ENCODE peak calls at places on chromosomes 13 and 19, in six cellular contexts. D, V, G, C, Y and X are unnamed samples.

GRCh38 chr13:110179858-110180156 is 127.2 kb downstream of the COL4A1 start:
- DNase-seq in Y (no peak), C (no peak), V (no peak), G (no peak), D (no peak), X (no peak)

GRCh38 chr19:681029-681626 is 4.9 kb downstream of the FSTL3 start:
- DNase-seq in Y (peak), D (no peak), V (peak), G (no peak), C (peak), X (no peak)

GRCh38 chr13:46817081-46817480 is 20.1 kb upstream of the ESD start:
- DNase-seq in D (no peak), V (no peak), Y (no peak), G (peak), C (no peak), X (no peak)

GRCh38 chr19:21604351-21604926 is 99.0 kb downstream of the ZNF429 start:
- DNase-seq in D (no peak), C (no peak), G (peak), V (no peak), Y (no peak), X (peak)

GRCh38 chr19:16076958-16077611 is 790 bp downstream of the TPM4 start:
- DNase-seq in D (no peak), C (peak), V (peak), G (peak), Y (no peak), X (no peak)

GRCh38 chr19:23916991-23917390 is 2.3 kb downstream of the ZNF726 start:
- DNase-seq in V (no peak), D (peak), Y (no peak), C (no peak), G (peak), X (peak)

GRCh38 chr13:74794582-74794981 is 660.4 kb upstream of the KLF12 start:
- DNase-seq in V (no peak), G (peak), C (no peak), Y (no peak), D (no peak), X (no peak)

GRCh38 chr19:45455707-45456499 is 11.9 kb upstream of the FOSB start:
- DNase-seq in C (peak), D (peak), G (peak), V (peak), Y (peak), X (peak)

GRCh38 chr13:20137875-20138274 is 23.0 kb downstream of the GJA3 start:
- DNase-seq in C (no peak), V (no peak), G (no peak), Y (no peak), D (no peak), X (no peak)

GRCh38 chr13:20134732-20135131 is 26.1 kb downstream of the GJA3 start:
- DNase-seq in V (no peak), G (no peak), C (no peak), D (no peak), Y (no peak), X (no peak)

GRCh38 chr13:20141238-20142018 is 19.4 kb downstream of the GJA3 start:
- DNase-seq in C (no peak), G (no peak), D (no peak), Y (no peak), V (no peak), X (no peak)

GRCh38 chr13:20140487-20140886 is 20.4 kb downstream of the GJA3 start:
- DNase-seq in V (no peak), G (no peak), Y (no peak), D (no peak), C (no peak), X (no peak)

DNA sequence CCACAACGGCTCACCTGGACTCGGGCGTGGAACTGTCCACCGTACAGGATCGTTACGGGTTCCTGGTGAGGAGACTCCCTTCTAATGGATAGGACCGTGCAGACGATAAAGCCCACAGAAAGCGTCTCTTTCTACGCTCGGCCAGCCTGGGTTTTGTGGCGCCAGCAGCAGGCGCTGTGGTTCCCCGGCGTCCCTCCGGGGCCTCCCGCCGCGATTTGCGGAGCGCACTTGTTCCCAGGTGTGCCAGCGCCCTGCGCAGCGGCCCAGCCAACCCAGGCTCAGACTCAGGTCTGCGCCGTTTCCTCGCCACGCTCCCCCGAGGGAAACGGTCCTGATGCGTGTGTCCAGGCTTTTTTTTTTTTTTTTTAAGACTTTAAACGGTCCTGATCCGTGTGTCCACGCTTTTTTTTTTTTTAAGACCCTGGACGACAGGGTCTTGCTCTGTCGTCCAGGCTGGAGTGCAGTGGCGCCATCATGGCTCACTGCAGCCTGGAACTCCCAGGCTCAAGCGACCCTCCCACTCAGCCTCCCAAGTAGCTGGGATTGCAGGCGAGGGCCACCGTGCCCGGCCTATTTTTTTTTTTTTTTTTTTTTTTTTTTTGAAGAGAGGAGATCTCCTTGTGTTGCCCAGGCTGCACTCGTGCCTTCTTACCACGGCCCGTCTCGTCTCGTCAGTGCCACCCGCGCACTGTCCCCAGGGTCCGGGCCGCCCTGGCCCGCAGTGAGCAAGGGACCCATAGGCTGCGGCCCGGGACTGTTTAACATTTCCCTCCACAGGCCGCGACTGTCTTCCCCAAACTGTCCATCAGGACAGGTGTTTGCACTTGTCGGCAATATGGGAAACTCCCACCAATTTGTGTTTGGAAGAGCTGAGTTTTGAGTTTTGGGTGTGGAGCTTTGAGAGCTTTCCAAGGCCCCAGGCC is 23.8 kb downstream of the GJA3 start:
- DNase-seq in C (peak), G (peak), V (no peak), D (no peak), Y (no peak), X (no peak)
- TF ChIP-seq CTCF in C (no peak), G (peak), V (peak), D (peak), Y (no peak), X (peak)

GRCh38 chr13:50589651-50590054 is 253.8 kb downstream of the DLEU7 start:
- DNase-seq in D (peak), C (no peak), Y (no peak), V (no peak), G (peak), X (peak)

GRCh38 chr13:50587122-50587521 is 256.4 kb downstream of the DLEU7 start:
- DNase-seq in G (no peak), Y (no peak), V (no peak), C (no peak), D (no peak), X (no peak)

GRCh38 chr13:50588736-50589135 is 254.8 kb downstream of the DLEU7 start:
- DNase-seq in V (no peak), C (no peak), Y (no peak), G (no peak), D (no peak), X (no peak)

GRCh38 chr13:50587839-50588373 is 255.6 kb downstream of the DLEU7 start:
- DNase-seq in D (no peak), G (peak), C (no peak), Y (no peak), V (no peak), X (no peak)

DNA sequence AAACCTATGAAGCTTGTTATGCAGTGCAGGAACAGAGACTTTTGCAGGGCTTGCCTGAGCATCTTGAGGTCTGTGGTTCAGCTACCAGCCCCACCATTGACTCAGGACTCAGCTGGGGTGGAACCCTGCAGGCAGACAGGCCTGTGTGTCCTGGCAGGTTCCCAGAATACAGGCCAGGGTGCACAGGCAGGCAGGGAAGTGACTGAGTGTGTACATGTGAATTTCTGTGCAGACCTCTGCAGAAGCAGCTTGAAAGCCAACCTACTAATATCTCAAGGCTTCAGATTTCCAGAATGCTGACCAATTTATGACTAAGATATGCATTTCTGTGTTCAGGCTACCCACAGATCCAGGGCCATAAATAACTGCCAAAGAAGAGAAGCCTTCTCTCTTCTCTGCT is 254.4 kb downstream of the DLEU7 start:
- DNase-seq in Y (no peak), D (peak), V (no peak), C (no peak), G (peak), X (peak)
- TF ChIP-seq CTCF in Y (no peak), D (no peak), V (no peak), C (no peak), G (no peak), X (no peak)

GRCh38 chr13:31352467-31352866 is 152.7 kb downstream of the B3GLCT start:
- DNase-seq in D (no peak), Y (no peak), C (no peak), G (no peak), V (no peak), X (no peak)
- TF ChIP-seq CTCF in D (no peak), Y (no peak), C (no peak), G (no peak), V (no peak), X (no peak)

GRCh38 chr19:3065675-3066357 is 3.5 kb upstream of the TLE5 start:
- DNase-seq in V (no peak), G (no peak), Y (no peak), D (no peak), C (peak), X (no peak)
- TF ChIP-seq CTCF in V (no peak), G (no peak), Y (no peak), D (no peak), C (no peak), X (no peak)

DNA sequence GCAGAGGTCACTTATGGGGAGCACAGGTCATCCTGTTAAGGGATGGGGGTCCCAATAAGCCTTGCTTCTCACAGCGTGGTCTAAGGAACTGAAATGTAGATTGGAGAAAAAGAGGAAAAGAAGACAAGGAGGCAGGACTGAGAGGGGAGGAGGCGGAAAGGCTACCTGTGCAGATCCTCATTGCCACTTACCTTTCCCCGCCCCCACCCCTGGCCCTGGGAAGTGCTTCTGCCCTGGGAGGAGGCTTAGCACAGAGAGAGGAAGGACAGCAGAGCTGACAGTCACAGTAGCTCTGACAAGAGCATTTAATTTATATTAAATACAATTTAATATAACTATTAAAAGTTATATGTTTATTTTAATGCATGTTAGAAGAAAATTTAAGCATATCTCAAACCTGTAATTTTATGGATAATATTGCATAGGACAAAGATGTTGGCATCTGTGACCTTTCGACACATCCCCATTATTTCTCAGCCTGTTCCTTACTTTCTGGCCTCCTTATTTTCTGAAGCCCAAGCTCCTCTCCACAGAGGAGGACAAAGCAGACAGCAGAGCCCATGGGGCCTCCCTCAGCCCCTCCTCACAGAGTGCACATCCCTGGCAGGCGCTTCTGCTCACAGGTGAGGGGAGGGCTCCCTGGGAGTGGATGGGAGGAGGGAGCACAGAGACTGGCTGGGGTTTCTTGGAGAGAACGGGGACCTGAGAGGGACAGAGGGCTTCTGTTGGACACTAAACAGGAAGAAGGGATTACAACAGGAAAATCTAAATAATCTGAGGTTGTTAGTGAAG is 23.4 kb downstream of the CEACAM21 start:
- DNase-seq in V (no peak), Y (no peak), D (no peak), C (no peak), G (no peak), X (no peak)
- TF ChIP-seq CTCF in V (no peak), Y (no peak), D (no peak), C (no peak), G (no peak), X (no peak)

DNA sequence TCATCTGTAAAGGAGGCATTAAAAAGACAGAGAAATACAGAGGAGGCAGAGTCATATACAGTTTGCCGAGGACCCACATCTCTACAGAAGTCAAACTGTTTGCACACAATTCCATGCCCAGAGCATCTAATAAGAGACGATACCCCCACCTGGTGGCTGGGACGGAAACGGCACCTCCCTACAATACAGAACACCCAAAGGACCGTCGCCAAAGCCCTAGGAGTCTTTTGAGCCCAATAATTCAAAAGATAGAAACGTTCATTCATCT is 703 bp upstream of the PLEKHG2 start:
- DNase-seq in V (peak), D (peak), G (peak), C (peak), Y (peak), X (peak)
- TF ChIP-seq CTCF in V (peak), D (peak), G (peak), C (peak), Y (peak), X (peak)

DNA sequence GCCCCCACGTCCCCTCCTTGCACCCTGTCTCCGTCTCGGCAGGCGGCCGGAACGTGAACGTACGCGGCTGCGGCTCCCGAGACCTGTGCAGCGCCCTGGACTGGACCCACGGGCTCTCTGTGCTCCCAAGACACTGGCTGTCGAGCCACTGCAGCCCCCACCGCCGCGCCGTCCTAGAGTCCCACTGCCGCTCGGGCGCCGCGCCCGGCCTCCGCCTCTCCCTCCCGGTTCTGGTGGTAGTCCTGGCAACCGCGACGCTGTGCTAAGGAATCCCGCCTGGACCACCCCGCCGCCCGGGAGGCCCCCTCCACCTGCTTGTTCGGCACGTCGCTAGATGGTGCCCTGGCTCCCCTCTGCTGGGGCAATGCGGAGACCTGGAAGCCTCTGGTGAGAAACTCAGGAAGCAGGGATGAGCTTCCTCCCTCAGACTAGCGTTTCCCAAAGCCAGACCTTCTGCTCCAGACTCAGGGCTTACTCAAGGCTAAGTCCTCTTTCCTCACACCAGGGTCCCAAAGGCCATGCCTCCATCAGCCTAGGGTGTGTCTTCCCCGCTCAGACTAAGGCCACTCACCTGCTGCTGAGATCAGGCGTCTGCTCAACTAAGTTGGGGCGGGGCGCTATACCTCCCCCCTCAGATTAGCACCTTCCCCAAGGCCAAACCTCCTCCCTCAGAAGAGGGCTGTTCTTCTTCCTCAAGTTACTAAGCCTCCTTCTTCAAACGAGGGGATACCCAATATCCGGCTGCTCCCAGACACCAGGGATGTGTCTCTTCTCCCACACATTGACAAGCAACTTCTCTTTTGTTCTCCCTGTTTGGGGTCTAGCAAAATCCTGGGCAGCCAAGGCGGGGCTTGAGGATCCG is 16.1 kb upstream of the IRGC start:
- DNase-seq in C (peak), D (peak), Y (no peak), G (peak), V (peak), X (no peak)
- TF ChIP-seq CTCF in C (no peak), D (peak), Y (no peak), G (no peak), V (no peak), X (peak)

GRCh38 chr13:45466359-45466758 is 1.6 kb downstream of the COG3 start:
- DNase-seq in V (no peak), D (no peak), Y (no peak), C (no peak), G (no peak), X (no peak)

GRCh38 chr13:45464141-45464686 is 525 bp upstream of the COG3 start:
- DNase-seq in C (peak), D (no peak), V (no peak), G (no peak), Y (no peak), X (no peak)

GRCh38 chr13:45468676-45469075 is 3.9 kb downstream of the COG3 start:
- DNase-seq in Y (no peak), C (peak), D (no peak), V (no peak), G (no peak), X (no peak)

GRCh38 chr13:45464687-45465453 is at the start of gene COG3:
- DNase-seq in C (peak), Y (peak), D (peak), V (peak), G (peak), X (peak)
- TF ChIP-seq CTCF in C (no peak), Y (peak), D (no peak), V (peak), G (peak), X (peak)